ENCODE peak calls at places on chromosomes 16 and 17, in six cellular contexts. G is mesenchymal stem cell, M is IMR-90, Q is H9, Z is H1, E is neuronal stem cell. H is an unnamed sample.

GRCh38 chr17:40560592-40561293 is 4.5 kb downstream of the CCR7 start:
- DNase-seq in M (peak; percentile 57), G (peak; percentile 78), E (no peak), Q (no peak), Z (no peak), H (no peak)

GRCh38 chr16:74226361-74226979 is 70.1 kb upstream of the PSMD7 start:
- DNase-seq in E (peak; percentile 12), Z (no peak), Q (no peak), M (peak; percentile 31), G (peak; percentile 11), H (peak; percentile 49)

GRCh38 chr17:80856863-80857488 is 134.7 kb upstream of the CHMP6 start:
- DNase-seq in E (no peak), Q (no peak), M (peak; percentile 15), Z (no peak), G (no peak), H (peak; percentile 30)

GRCh38 chr16:65782537-65783290 is 583.8 kb upstream of the CDH5 start:
- DNase-seq in E (no peak), Q (no peak), M (peak; percentile 55), G (peak; percentile 48), Z (peak; percentile 27), H (peak; percentile 36)

GRCh38 chr16:85181739-85182129 is 69.5 kb upstream of the CIBAR2 start:
- DNase-seq in Z (no peak), M (no peak), Q (no peak), G (no peak), E (no peak), H (no peak)

GRCh38 chr17:71338396-71338795 is 782.4 kb upstream of the SOX9 start:
- DNase-seq in Q (no peak), M (peak; percentile 43), Z (no peak), E (no peak), G (peak; percentile 48), H (no peak)

GRCh38 chr17:76726231-76726765 is at the start of gene JMJD6:
- DNase-seq in E (peak; percentile 92), M (peak; percentile 95), Z (peak; percentile 90), Q (peak; percentile 99), G (peak; percentile 97), H (peak; percentile 98)

GRCh38 chr16:67517178-67517492 is 11.5 kb upstream of the RIPOR1 start:
- DNase-seq in M (no peak), G (no peak), Z (no peak), E (no peak), Q (no peak), H (no peak)

GRCh38 chr17:82696916-82697807 is 1.3 kb downstream of the RAB40B start:
- DNase-seq in G (no peak), Q (peak; percentile 54), M (no peak), E (no peak), Z (peak; percentile 59), H (no peak)

GRCh38 chr17:4488989-4489595 is 9.6 kb upstream of the SPNS2 start:
- DNase-seq in Z (no peak), M (no peak), E (no peak), Q (no peak), G (no peak), H (no peak)
- H3K23ac ChIP-seq in Z (no peak overlapping the region), M (no peak overlapping the region), E (no peak overlapping the region), Q (no peak overlapping the region), G (no peak overlapping the region), H (no peak overlapping the region)

GRCh38 chr17:28763137-28763799 is 19.5 kb downstream of the TRAF4 start:
- DNase-seq in G (no peak), E (no peak), Q (no peak), Z (no peak), M (no peak), H (no peak)
- H3K23ac ChIP-seq in G (no peak overlapping the region), E (no peak overlapping the region), Q (no peak overlapping the region), Z (no peak overlapping the region), M (no peak overlapping the region), H (no peak overlapping the region)

DNA sequence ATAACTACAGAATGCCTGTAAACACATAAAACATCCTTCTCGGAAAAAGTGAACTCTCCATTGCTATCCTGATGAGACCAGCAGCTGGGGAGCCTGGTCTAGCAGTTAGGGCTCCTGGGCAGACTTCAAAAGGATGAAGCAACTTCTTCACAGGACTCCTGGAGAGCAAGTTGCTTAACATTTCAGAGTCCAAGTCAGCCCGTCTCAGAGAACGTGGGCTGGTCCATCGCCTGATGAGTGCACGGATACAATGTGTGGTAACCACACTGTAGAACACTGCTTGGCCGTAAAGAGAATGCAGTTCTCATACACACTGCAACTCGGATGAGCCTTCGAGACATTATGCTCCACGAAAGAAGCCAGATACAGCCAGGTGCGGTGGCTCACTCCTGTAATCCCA is 52.7 kb downstream of the TMEM235 start:
- DNase-seq in Q (no peak), E (no peak), Z (no peak), M (peak; percentile 63), G (peak; percentile 89), H (peak; percentile 42)
- H3K23ac ChIP-seq in Q (no peak overlapping the region), E (no peak overlapping the region), Z (no peak overlapping the region), M (no peak overlapping the region), G (no peak overlapping the region), H (no peak overlapping the region)

GRCh38 chr17:37746617-37747016 is 1.8 kb upstream of the HNF1B start:
- DNase-seq in G (no peak), Z (no peak), Q (no peak), E (no peak), M (no peak), H (no peak)
- H3K23ac ChIP-seq in G (no peak overlapping the region), Z (no peak overlapping the region), Q (no peak overlapping the region), E (no peak overlapping the region), M (no peak overlapping the region), H (no peak overlapping the region)